ENCODE peak calls at places on chromosomes 6 and 20, in four cellular contexts. Z is IMR-90, U is K562, V is HepG2. S is an unnamed sample. For H3K36me3, the result is how much of the 10 kb centered on the place peaks cover.

GRCh38 chr20:63370623-63371176 is 9.6 kb upstream of the CHRNA4 start:
- DNase-seq in Z (no peak), U (no peak), V (no peak), S (no peak)

GRCh38 chr6:12116978-12117377 is 104.9 kb downstream of the HIVEP1 start:
- DNase-seq in Z (no peak), U (no peak), V (no peak), S (no peak)

GRCh38 chr6:146028835-146029572 is at the start of gene GRM1:
- DNase-seq in Z (no peak), U (no peak), V (no peak), S (peak)

GRCh38 chr6:97626586-97627441 is 343.8 kb upstream of the MMS22L start:
- DNase-seq in Z (peak), U (no peak), V (no peak), S (no peak)

GRCh38 chr6:136822051-136822378 is 377 bp upstream of the PEX7 start:
- DNase-seq in Z (peak), U (no peak), V (no peak), S (no peak)

GRCh38 chr6:75557068-75557467 is 44.6 kb upstream of the SENP6 start:
- DNase-seq in Z (no peak), U (no peak), V (no peak), S (peak)

GRCh38 chr20:48096957-48097890 is 311.9 kb upstream of the SULF2 start:
- DNase-seq in Z (no peak), U (peak), V (no peak), S (no peak)

GRCh38 chr6:146361367-146361924 is 182.2 kb upstream of the RAB32 start:
- DNase-seq in Z (no peak), U (no peak), V (no peak), S (peak)

GRCh38 chr6:127186889-127187288 is 68.4 kb downstream of the RSPO3 start:
- DNase-seq in Z (no peak), U (peak), V (peak), S (peak)

GRCh38 chr6:79377047-79377446 is 142.6 kb upstream of the HMGN3 start:
- DNase-seq in Z (no peak), U (no peak), V (no peak), S (no peak)
- TF ChIP-seq MXI1 in Z (no peak), U (no peak), V (no peak), S (no peak)

DNA sequence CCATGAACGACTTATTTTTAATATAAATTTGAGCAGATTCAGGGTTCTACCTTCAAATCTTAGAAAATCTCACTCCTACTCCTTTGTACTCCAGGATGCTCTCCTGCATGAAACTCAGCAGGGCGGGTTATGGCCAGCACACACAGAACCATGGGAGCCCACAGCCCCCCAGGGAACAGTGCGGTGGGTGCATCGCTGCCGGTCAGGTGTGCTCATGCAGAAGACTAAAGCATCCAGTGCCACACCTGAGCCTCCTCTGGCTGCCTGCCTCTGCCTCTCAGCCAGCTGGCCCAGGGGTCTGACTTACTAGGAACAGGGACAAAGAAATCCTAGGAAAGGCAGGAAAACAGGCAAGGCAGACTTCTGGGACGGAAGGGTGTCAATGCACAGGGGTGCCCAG is 31.8 kb downstream of the EZR start:
- DNase-seq in Z (no peak), U (no peak), V (no peak), S (no peak)
- H3K36me3 ChIP-seq in Z (under half), U (half or more), V (half or more), S (under half)

GRCh38 chr6:41546475-41546865 is 289 bp downstream of the FOXP4 start:
- DNase-seq in Z (no peak), U (no peak), V (no peak), S (no peak)
- TF ChIP-seq MXI1 in Z (peak), U (no peak), V (no peak), S (no peak)

DNA sequence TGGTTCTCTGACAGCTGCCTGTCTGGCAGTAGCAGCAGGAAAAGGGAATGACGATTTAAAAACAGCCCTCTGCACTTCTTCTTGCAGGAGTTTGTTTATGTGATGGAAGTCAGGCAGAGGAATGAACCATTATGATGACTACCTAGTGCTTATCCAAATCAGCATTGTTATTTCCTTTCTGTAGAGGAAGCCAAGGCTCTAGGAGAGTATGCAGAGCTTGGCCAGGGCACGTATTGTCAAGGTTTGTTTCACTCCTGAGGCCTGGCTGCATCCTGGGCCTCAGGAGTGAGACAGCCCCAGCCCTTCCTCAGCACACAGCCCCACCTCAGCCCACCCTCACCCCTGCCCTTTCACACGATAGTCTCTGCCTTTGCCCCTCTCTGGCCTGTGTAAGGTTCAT is 68.5 kb downstream of the FAM229B start:
- DNase-seq in Z (peak), U (no peak), V (no peak), S (no peak)
- H3K36me3 ChIP-seq in Z (under half), U (under half), V (under half), S (under half)

GRCh38 chr6:18326980-18327379 is 60.2 kb upstream of the RNF144B start:
- DNase-seq in Z (no peak), U (no peak), V (no peak), S (no peak)

GRCh38 chr6:18326001-18326400 is 61.1 kb upstream of the RNF144B start:
- DNase-seq in Z (no peak), U (no peak), V (no peak), S (no peak)

GRCh38 chr6:18329781-18330180 is 57.4 kb upstream of the RNF144B start:
- DNase-seq in Z (no peak), U (no peak), V (no peak), S (no peak)

GRCh38 chr6:18328549-18328922 is 58.6 kb upstream of the RNF144B start:
- DNase-seq in Z (no peak), U (no peak), V (no peak), S (no peak)

DNA sequence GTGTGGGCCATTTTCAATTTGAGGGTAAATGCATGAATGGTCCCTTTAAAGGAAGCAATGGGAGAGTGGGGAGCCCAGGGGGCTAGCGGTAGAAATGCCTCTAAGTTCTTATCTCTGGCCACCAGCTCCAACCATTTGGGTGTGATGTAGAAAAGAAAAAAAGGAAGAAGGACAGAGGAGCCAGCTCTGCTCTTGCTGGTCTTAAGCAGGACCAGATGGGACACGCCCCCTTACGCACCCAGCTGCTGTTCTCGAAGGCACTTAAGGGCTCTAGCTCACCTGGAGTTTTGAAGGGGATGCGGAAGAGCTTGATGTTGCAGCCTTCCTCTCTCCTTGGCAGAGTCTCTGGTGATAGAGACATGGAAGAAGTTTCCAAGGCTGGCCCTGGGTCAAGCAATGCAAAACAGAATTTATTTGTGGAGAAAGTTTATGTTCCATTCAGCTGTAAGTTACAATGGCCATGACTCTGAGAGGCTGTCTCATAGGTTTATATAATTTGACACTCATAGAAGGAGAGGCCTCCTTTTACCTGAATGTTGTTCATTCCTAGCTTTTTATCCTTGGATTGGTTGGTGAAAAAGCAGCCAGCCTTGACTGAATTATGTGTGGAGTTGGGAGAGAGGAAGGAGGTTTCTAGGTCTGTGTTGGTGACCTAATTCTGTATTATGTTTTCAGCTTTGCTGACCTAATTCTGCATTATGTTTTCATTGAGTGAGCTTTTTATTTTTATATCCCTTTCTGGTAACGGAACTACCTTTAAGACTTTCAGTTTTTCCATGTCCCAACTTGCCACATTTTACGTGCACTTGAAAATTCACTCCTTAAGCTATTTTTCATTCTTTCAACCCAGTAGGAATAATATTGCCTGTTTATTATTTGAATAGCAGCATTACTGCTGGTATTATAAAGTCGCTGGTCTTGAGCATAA is 59.3 kb upstream of the RNF144B start:
- DNase-seq in Z (no peak), U (peak), V (no peak), S (no peak)
- TF ChIP-seq MXI1 in Z (no peak), U (no peak), V (no peak), S (no peak)

DNA sequence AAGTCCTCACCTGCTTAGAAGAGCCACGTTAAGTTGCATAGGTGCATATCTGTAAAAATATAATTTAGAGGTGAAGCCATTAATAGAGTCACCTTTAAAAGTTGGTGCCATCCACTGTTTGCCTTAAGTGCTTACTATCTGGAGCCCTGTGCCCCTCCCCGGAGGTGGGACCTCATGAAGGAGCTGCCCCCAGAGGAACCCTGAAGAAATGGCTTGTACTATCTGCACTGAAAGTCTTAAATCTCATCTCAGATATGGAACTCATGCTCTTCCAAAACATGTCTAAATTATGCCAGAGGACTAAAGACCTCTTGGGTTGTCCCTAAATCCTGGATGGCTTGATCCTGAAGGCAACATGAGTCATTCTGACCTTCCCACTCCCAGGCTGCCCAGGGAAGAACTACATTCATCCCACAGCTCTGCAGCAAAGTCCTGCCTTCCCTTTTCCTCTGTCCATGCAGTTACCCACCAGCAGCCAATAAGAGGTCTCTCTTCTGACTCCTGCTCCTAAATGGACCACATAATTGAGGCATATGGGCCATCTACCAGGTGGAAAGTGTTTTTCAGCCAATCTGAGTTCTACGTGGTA is 85.3 kb downstream of the ASXL1 start:
- DNase-seq in Z (no peak), U (no peak), V (no peak), S (no peak)
- H3K36me3 ChIP-seq in Z (half or more), U (half or more), V (half or more), S (under half)

GRCh38 chr6:37711331-37711924 is 13.7 kb upstream of the MDGA1 start:
- DNase-seq in Z (no peak), U (peak), V (no peak), S (no peak)
- TF ChIP-seq MXI1 in Z (no peak), U (no peak), V (no peak), S (no peak)

GRCh38 chr6:143784316-143784715 is 58.8 kb upstream of the LTV1 start:
- DNase-seq in Z (no peak), U (no peak), V (no peak), S (no peak)
- H3K36me3 ChIP-seq in Z (under half), U (under half), V (under half), S (under half)